ENCODE peak calls at places on chromosomes 6 and 20, in seven cellular contexts. One of them, this sample, is unnamed. For H3K36me3, the result is how much of the 10 kb centered on the place peaks cover.

GRCh38 chr6:24428615-24429014 is 25.9 kb downstream of the MRS2 start:
- DNase-seq in stomach: no peak
- DNase-seq in CD8-positive, alpha-beta T cell: no peak
- DNase-seq in lower lobe of right lung: no peak
- DNase-seq in RWPE2: no peak
- DNase-seq in heart left ventricle: no peak
- DNase-seq in colonic mucosa: no peak
- DNase-seq in this sample: no peak

GRCh38 chr6:4474810-4475209 is 301.4 kb upstream of the CDYL start:
- DNase-seq in stomach: no peak
- DNase-seq in CD8-positive, alpha-beta T cell: no peak
- DNase-seq in lower lobe of right lung: no peak
- DNase-seq in RWPE2: no peak
- DNase-seq in heart left ventricle: no peak
- DNase-seq in colonic mucosa: no peak
- DNase-seq in this sample: no peak

GRCh38 chr6:134778431-134778830 is 171.5 kb downstream of the ALDH8A1 start:
- DNase-seq in stomach: no peak
- DNase-seq in CD8-positive, alpha-beta T cell: no peak
- DNase-seq in lower lobe of right lung: no peak
- DNase-seq in RWPE2: no peak
- DNase-seq in heart left ventricle: no peak
- DNase-seq in colonic mucosa: no peak
- DNase-seq in this sample: no peak

GRCh38 chr20:8306916-8307315 is 174.8 kb downstream of the PLCB1 start:
- DNase-seq in stomach: no peak
- DNase-seq in CD8-positive, alpha-beta T cell: no peak
- DNase-seq in lower lobe of right lung: no peak
- DNase-seq in RWPE2: no peak
- DNase-seq in heart left ventricle: no peak
- DNase-seq in colonic mucosa: no peak
- DNase-seq in this sample: peak

GRCh38 chr6:14984454-14984853 is 261.4 kb upstream of the JARID2 start:
- DNase-seq in stomach: peak
- DNase-seq in CD8-positive, alpha-beta T cell: no peak
- DNase-seq in lower lobe of right lung: peak
- DNase-seq in RWPE2: no peak
- DNase-seq in heart left ventricle: no peak
- DNase-seq in colonic mucosa: peak
- DNase-seq in this sample: no peak

GRCh38 chr6:12483712-12484111 is 193.6 kb downstream of the EDN1 start:
- DNase-seq in stomach: no peak
- DNase-seq in CD8-positive, alpha-beta T cell: no peak
- DNase-seq in lower lobe of right lung: no peak
- DNase-seq in RWPE2: peak
- DNase-seq in heart left ventricle: no peak
- DNase-seq in colonic mucosa: no peak
- DNase-seq in this sample: no peak

GRCh38 chr6:53161481-53162009 is 12.9 kb upstream of the GCM1 start:
- DNase-seq in stomach: no peak
- DNase-seq in CD8-positive, alpha-beta T cell: no peak
- DNase-seq in lower lobe of right lung: no peak
- DNase-seq in RWPE2: no peak
- DNase-seq in heart left ventricle: no peak
- DNase-seq in colonic mucosa: no peak
- DNase-seq in this sample: no peak

GRCh38 chr6:54238407-54238806 is 69.8 kb upstream of the TINAG start:
- DNase-seq in stomach: no peak
- DNase-seq in CD8-positive, alpha-beta T cell: no peak
- DNase-seq in lower lobe of right lung: no peak
- DNase-seq in RWPE2: no peak
- DNase-seq in heart left ventricle: no peak
- DNase-seq in colonic mucosa: no peak
- DNase-seq in this sample: peak

GRCh38 chr6:123027392-123027791 is 31.4 kb downstream of the CLVS2 start:
- DNase-seq in stomach: no peak
- DNase-seq in CD8-positive, alpha-beta T cell: no peak
- DNase-seq in lower lobe of right lung: no peak
- DNase-seq in RWPE2: no peak
- DNase-seq in heart left ventricle: no peak
- DNase-seq in colonic mucosa: no peak
- DNase-seq in this sample: no peak

GRCh38 chr20:47647994-47648393 is 137.3 kb downstream of the SULF2 start:
- DNase-seq in stomach: no peak
- DNase-seq in CD8-positive, alpha-beta T cell: no peak
- DNase-seq in lower lobe of right lung: no peak
- DNase-seq in RWPE2: no peak
- DNase-seq in heart left ventricle: no peak
- DNase-seq in colonic mucosa: no peak
- DNase-seq in this sample: no peak

GRCh38 chr20:47642118-47642517 is 140.4 kb downstream of the NCOA3 start:
- DNase-seq in stomach: no peak
- DNase-seq in CD8-positive, alpha-beta T cell: no peak
- DNase-seq in lower lobe of right lung: no peak
- DNase-seq in RWPE2: no peak
- DNase-seq in heart left ventricle: no peak
- DNase-seq in colonic mucosa: no peak
- DNase-seq in this sample: no peak

GRCh38 chr20:47642624-47643023 is 140.9 kb downstream of the NCOA3 start:
- DNase-seq in stomach: no peak
- DNase-seq in CD8-positive, alpha-beta T cell: no peak
- DNase-seq in lower lobe of right lung: no peak
- DNase-seq in RWPE2: no peak
- DNase-seq in heart left ventricle: no peak
- DNase-seq in colonic mucosa: no peak
- DNase-seq in this sample: no peak

GRCh38 chr20:47648943-47649342 is 136.3 kb downstream of the SULF2 start:
- DNase-seq in stomach: no peak
- DNase-seq in CD8-positive, alpha-beta T cell: no peak
- DNase-seq in lower lobe of right lung: no peak
- DNase-seq in RWPE2: no peak
- DNase-seq in heart left ventricle: no peak
- DNase-seq in colonic mucosa: no peak
- DNase-seq in this sample: no peak

DNA sequence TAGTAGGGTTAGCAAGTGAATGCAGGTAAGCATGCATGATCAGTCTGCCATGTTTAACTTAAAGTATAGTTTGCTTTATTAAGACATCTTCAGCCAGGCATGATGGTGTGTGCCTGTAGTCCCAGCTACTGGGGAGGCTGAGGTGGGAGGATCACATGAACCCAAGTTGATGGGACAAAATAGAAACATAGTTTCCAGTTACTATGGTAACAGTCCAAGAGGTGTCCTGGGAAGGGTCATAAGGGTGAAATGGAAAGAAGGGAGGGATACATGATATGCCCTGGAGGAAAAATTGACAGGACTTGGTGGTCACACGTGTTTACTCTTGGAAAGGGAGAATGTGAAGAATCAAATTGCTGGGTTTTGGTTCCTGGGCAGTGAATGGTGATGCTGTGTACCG is 139.6 kb downstream of the SULF2 start:
- DNase-seq in stomach: no peak
- DNase-seq in CD8-positive, alpha-beta T cell: no peak
- DNase-seq in lower lobe of right lung: no peak
- DNase-seq in RWPE2: no peak
- DNase-seq in heart left ventricle: no peak
- DNase-seq in colonic mucosa: no peak
- DNase-seq in this sample: no peak
- H3K36me3 ChIP-seq in stomach: half or more
- H3K36me3 ChIP-seq in CD8-positive, alpha-beta T cell: under half
- H3K36me3 ChIP-seq in lower lobe of right lung: half or more
- H3K36me3 ChIP-seq in RWPE2: half or more
- H3K36me3 ChIP-seq in heart left ventricle: under half
- H3K36me3 ChIP-seq in colonic mucosa: under half
- H3K36me3 ChIP-seq in this sample: under half

DNA sequence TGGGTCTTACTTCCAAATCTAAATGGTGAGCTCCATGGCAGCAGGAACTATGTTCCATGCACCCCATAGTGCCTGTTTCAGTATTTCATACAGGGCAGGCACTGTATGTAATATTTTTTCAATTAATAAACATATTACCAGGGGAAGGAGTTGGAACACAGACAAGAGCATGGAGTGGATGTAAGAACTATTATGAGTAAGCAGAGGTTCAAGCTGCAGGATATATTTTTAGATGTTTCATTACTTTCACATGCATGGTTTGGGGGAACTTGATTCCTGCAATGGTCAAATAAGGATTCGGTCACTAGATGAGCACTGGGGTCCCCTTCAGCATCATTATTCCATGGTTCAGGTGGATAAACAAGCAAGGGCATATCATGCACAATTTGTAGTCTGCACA is 108.2 kb downstream of the KIF13A start:
- DNase-seq in stomach: no peak
- DNase-seq in CD8-positive, alpha-beta T cell: no peak
- DNase-seq in lower lobe of right lung: no peak
- DNase-seq in RWPE2: no peak
- DNase-seq in heart left ventricle: no peak
- DNase-seq in colonic mucosa: no peak
- DNase-seq in this sample: no peak
- H3K36me3 ChIP-seq in stomach: under half
- H3K36me3 ChIP-seq in CD8-positive, alpha-beta T cell: under half
- H3K36me3 ChIP-seq in lower lobe of right lung: under half
- H3K36me3 ChIP-seq in RWPE2: under half
- H3K36me3 ChIP-seq in heart left ventricle: under half
- H3K36me3 ChIP-seq in colonic mucosa: under half
- H3K36me3 ChIP-seq in this sample: under half

GRCh38 chr20:63595416-63596127 is 21.5 kb upstream of the HELZ2 start:
- DNase-seq in stomach: no peak
- DNase-seq in CD8-positive, alpha-beta T cell: no peak
- DNase-seq in lower lobe of right lung: peak
- DNase-seq in RWPE2: peak
- DNase-seq in heart left ventricle: no peak
- DNase-seq in colonic mucosa: no peak
- DNase-seq in this sample: no peak
- H3K36me3 ChIP-seq in stomach: half or more
- H3K36me3 ChIP-seq in CD8-positive, alpha-beta T cell: under half
- H3K36me3 ChIP-seq in lower lobe of right lung: half or more
- H3K36me3 ChIP-seq in RWPE2: under half
- H3K36me3 ChIP-seq in heart left ventricle: under half
- H3K36me3 ChIP-seq in colonic mucosa: under half
- H3K36me3 ChIP-seq in this sample: under half

GRCh38 chr6:105357147-105357546 is 45.7 kb downstream of the PREP start:
- DNase-seq in stomach: no peak
- DNase-seq in CD8-positive, alpha-beta T cell: no peak
- DNase-seq in lower lobe of right lung: no peak
- DNase-seq in RWPE2: no peak
- DNase-seq in heart left ventricle: no peak
- DNase-seq in colonic mucosa: no peak
- DNase-seq in this sample: peak
- H3K36me3 ChIP-seq in stomach: under half
- H3K36me3 ChIP-seq in CD8-positive, alpha-beta T cell: under half
- H3K36me3 ChIP-seq in lower lobe of right lung: under half
- H3K36me3 ChIP-seq in RWPE2: half or more
- H3K36me3 ChIP-seq in heart left ventricle: under half
- H3K36me3 ChIP-seq in colonic mucosa: under half
- H3K36me3 ChIP-seq in this sample: under half

GRCh38 chr20:36893801-36894200 is 17.9 kb downstream of the TLDC2 start:
- DNase-seq in stomach: no peak
- DNase-seq in CD8-positive, alpha-beta T cell: no peak
- DNase-seq in lower lobe of right lung: no peak
- DNase-seq in RWPE2: peak
- DNase-seq in heart left ventricle: no peak
- DNase-seq in colonic mucosa: no peak
- DNase-seq in this sample: no peak
- H3K36me3 ChIP-seq in stomach: half or more
- H3K36me3 ChIP-seq in CD8-positive, alpha-beta T cell: half or more
- H3K36me3 ChIP-seq in lower lobe of right lung: half or more
- H3K36me3 ChIP-seq in RWPE2: under half
- H3K36me3 ChIP-seq in heart left ventricle: under half
- H3K36me3 ChIP-seq in colonic mucosa: under half
- H3K36me3 ChIP-seq in this sample: under half

DNA sequence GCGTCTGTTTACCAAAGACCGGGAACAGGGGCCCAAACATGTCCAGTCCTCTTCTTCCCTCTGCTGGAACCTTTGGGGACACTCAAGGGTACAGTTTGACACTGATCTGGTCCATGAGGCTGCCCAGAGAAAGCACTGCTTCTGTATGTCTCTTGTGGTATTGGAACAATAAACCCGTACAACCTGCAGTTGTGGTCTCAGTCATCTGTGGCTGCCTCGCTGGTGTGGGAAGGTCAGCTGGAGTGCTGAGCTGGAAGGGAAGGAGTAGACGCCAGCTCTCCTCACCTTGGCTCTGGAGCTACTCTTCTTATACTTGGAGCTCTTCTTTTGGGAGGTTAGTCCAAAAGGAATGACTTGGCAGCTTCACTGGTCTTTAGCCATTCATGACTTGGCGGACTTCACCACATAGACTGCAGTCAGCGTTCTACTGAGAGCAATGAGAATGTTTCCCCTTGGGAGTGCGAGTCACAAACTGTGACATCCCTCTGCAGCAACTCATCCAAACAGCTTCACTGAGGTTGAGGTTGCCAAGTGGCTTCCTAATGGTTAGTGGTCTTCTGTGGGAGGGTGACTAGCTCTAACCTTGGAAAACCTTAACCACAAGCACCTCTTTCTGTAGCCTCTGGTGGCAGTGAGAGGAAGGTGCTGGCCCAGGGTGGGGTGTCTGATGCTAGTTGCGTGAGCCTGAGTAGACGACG is 81.2 kb downstream of the ASXL1 start:
- DNase-seq in stomach: no peak
- DNase-seq in CD8-positive, alpha-beta T cell: no peak
- DNase-seq in lower lobe of right lung: no peak
- DNase-seq in RWPE2: peak
- DNase-seq in heart left ventricle: no peak
- DNase-seq in colonic mucosa: no peak
- DNase-seq in this sample: peak
- H3K36me3 ChIP-seq in stomach: half or more
- H3K36me3 ChIP-seq in CD8-positive, alpha-beta T cell: under half
- H3K36me3 ChIP-seq in lower lobe of right lung: half or more
- H3K36me3 ChIP-seq in RWPE2: half or more
- H3K36me3 ChIP-seq in heart left ventricle: under half
- H3K36me3 ChIP-seq in colonic mucosa: under half
- H3K36me3 ChIP-seq in this sample: half or more

This sample was measured in A673.